ENCODE peak calls at places on chromosomes 6 and 20, in seven cellular contexts. X, S, I, K, N, O and M are unnamed samples.
A peak's percentile ranks its signal among the peaks of the same experiment; 100 is the strongest.

GRCh38 chr20:19944772-19945459 is 72.2 kb upstream of the NAA20 start:
- DNase-seq in X (peak; percentile 67), N (no peak), O (no peak), I (no peak), S (peak; percentile 72), K (no peak), M (no peak)

GRCh38 chr6:114040871-114041270 is 69.9 kb upstream of the HDAC2 start:
- DNase-seq in O (no peak), X (no peak), S (peak; percentile 4), N (no peak), K (no peak), I (no peak), M (no peak)

GRCh38 chr6:53706525-53706924 is 41.0 kb upstream of the KLHL31 start:
- DNase-seq in O (no peak), I (no peak), X (no peak), S (no peak), K (no peak), N (no peak), M (no peak)

GRCh38 chr6:142893088-142893487 is 51.9 kb downstream of the HIVEP2 start:
- DNase-seq in S (peak; percentile 62), K (no peak), N (no peak), I (no peak), O (peak; percentile 16), X (peak; percentile 86), M (no peak)

GRCh38 chr6:167660944-167661343 is 165.8 kb upstream of the AFDN start:
- DNase-seq in S (no peak), X (no peak), I (no peak), K (no peak), N (no peak), O (no peak), M (peak; percentile 65)

GRCh38 chr20:17786221-17786718 is 86.5 kb downstream of the BANF2 start:
- DNase-seq in N (no peak), O (no peak), I (no peak), S (peak; percentile 48), X (peak; percentile 75), K (no peak), M (no peak)

GRCh38 chr20:19371112-19371511 is 158.7 kb downstream of the SLC24A3 start:
- DNase-seq in K (no peak), X (no peak), N (no peak), S (no peak), O (no peak), I (no peak), M (no peak)

GRCh38 chr6:35484921-35485392 is 11.9 kb downstream of the TEAD3 start:
- DNase-seq in O (no peak), I (no peak), X (peak; percentile 50), K (peak; percentile 67), N (peak; percentile 55), S (no peak), M (peak; percentile 62)

GRCh38 chr6:100001915-100002388 is 7.9 kb upstream of the MCHR2 start:
- DNase-seq in I (peak; percentile 31), O (no peak), S (peak; percentile 50), X (peak; percentile 60), N (no peak), K (peak; percentile 41), M (peak; percentile 56)

GRCh38 chr6:142193621-142194020 is 46.6 kb downstream of the VTA1 start:
- DNase-seq in N (no peak), I (no peak), O (no peak), X (no peak), S (no peak), K (no peak), M (no peak)

GRCh38 chr6:159715168-159715567 is 12.1 kb upstream of the WTAP start:
- DNase-seq in N (no peak), O (no peak), S (no peak), I (no peak), X (no peak), K (no peak), M (no peak)

GRCh38 chr6:138034229-138034628 is 73.0 kb downstream of the PERP start:
- DNase-seq in N (no peak), O (no peak), S (no peak), I (no peak), K (no peak), X (no peak), M (no peak)

GRCh38 chr6:52843600-52843999 is 3.0 kb upstream of the GSTA5 start:
- DNase-seq in K (no peak), O (no peak), I (no peak), X (no peak), N (no peak), S (no peak), M (no peak)

GRCh38 chr6:56087421-56087820 is 160.0 kb downstream of the COL21A1 start:
- DNase-seq in I (no peak), N (no peak), K (no peak), X (peak; percentile 28), O (no peak), S (peak; percentile 40), M (no peak)

GRCh38 chr6:80959034-80959433 is 793.4 kb downstream of the TENT5A start:
- DNase-seq in I (no peak), S (no peak), X (no peak), O (no peak), N (no peak), K (no peak), M (no peak)

GRCh38 chr6:117110737-117111136 is 154.6 kb upstream of the VGLL2 start:
- DNase-seq in N (no peak), O (no peak), S (no peak), X (no peak), K (no peak), I (no peak), M (peak; percentile 3)

GRCh38 chr6:155314773-155315515 is 660 bp upstream of the TFB1M start:
- DNase-seq in S (peak; percentile 89), O (peak; percentile 47), I (no peak), N (no peak), K (no peak), X (peak; percentile 79), M (no peak)

GRCh38 chr20:3689978-3690377 is 8.2 kb upstream of the ADAM33 start:
- DNase-seq in K (no peak), X (no peak), N (no peak), I (no peak), S (no peak), O (no peak), M (no peak)

DNA sequence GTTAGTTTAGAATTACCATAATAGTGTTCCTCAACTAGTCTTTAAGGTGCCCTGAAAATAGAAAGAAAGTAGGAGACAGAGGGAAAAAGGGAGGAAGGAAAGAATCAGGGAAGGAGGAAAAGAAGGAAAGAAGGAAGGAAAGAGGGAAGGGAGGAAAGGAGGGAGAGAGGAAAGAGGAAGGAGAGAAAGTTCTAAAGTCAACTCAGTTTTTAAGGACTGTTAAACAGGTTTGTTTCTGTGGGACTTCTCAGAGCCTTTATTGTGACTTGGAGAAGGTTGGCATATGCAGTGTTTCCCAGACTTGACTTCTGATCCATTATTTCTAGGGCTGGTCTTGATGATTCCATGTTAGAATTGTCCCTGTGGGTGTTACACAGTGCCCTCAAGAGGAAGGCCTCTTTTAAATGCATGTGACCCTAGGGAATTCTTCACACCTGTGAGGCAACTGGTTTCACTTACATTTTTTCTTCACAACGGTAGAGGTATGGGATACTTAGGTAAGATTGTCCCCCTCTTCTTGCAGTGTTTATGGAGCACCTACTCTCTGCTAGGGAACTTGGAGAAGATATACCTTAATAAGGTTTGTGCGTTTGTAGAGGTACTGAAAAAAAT is 132.7 kb upstream of the GMDS start:
- DNase-seq in K (no peak), N (no peak), O (no peak), S (no peak), X (no peak), I (no peak), M (peak; percentile 61)
- H3K4ac ChIP-seq in K (no peak overlapping the region), N (no peak overlapping the region), O (no peak overlapping the region), S (no peak overlapping the region), X (no peak overlapping the region), I (no peak overlapping the region), M (no peak overlapping the region)

GRCh38 chr20:15594296-15594695 is 979.0 kb downstream of the KIF16B start:
- DNase-seq in N (no peak), S (no peak), O (peak; percentile 59), K (no peak), X (no peak), I (no peak), M (no peak)

GRCh38 chr20:15593061-15593460 is 980.2 kb downstream of the KIF16B start:
- DNase-seq in S (no peak), O (no peak), I (no peak), K (no peak), X (no peak), N (no peak), M (peak; percentile 90)

GRCh38 chr20:15599961-15600360 is 973.3 kb downstream of the KIF16B start:
- DNase-seq in S (no peak), X (no peak), I (no peak), O (no peak), N (no peak), K (no peak), M (no peak)

GRCh38 chr20:15597306-15597705 is 975.9 kb downstream of the KIF16B start:
- DNase-seq in K (no peak), X (no peak), N (no peak), O (no peak), I (no peak), S (no peak), M (no peak)

GRCh38 chr20:15596220-15596875 is 976.9 kb downstream of the KIF16B start:
- DNase-seq in K (no peak), N (no peak), I (no peak), O (no peak), S (peak; percentile 10), X (no peak), M (no peak)
- H3K4ac ChIP-seq in K (no peak overlapping the region), N (no peak overlapping the region), I (no peak overlapping the region), O (no peak overlapping the region), S (no peak overlapping the region), X (no peak overlapping the region), M (no peak overlapping the region)

DNA sequence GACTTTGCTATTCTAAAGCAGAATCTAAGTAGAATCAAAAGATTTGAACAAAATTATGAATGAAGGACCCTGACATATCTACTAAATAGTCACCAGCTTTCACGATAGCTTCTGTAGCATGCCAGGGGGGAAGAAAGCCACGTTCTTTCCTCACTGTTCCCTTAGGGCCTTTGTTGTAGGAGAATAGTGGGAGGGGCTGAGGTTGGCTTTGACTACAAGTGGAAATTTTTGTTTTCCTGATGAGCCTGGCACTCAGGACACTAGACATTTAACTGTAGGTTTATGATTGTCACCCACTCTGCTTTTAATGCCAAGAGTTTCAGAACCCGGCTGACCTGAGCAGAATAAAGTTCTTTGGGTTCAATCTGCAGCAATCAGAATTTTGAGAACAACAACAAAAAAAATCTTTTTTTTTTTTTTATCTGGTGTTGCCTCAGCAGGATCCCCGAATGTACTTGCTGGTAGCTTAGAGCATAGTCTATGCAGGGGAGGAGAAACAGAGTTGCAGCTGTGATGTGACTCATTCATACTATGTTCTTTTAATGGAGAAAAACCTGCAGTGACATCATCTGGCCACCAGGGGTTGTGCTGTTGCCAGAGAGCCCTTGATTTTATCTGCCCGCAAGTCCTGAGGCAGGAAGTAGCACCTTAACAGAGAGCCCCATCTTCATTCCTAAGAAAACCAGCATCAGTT is 38.5 kb downstream of the TPD52L1 start:
- DNase-seq in X (peak; percentile 88), I (peak; percentile 31), O (peak; percentile 77), N (peak; percentile 67), K (peak; percentile 80), S (peak; percentile 79), M (peak; percentile 95)
- H3K4ac ChIP-seq in X (no peak overlapping the region), I (no peak overlapping the region), O (no peak overlapping the region), N (no peak overlapping the region), K (no peak overlapping the region), S (no peak overlapping the region), M (peak overlapping the region; percentile 27)

DNA sequence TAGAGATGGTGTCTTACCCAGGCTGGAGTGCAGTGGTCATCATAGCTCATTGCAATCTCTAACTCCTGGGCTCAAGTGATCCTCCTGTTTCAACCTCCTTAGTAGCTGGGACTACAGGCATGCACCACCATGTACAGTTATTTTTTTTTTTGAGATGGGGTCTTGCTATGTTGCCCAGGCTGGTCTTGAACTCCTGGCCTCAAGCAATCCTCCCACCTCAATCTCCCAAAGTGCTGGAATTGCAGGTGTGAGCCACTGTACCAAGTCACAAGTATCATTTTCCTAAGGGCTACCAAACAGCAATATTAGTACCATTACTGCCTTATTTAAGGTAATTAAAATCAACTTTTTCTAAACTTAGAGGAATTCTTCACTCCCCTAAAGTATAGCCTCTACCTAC is 49.4 kb downstream of the BACH2 start:
- DNase-seq in I (no peak), S (no peak), O (no peak), X (no peak), K (no peak), N (no peak), M (no peak)
- H3K4ac ChIP-seq in I (no peak overlapping the region), S (no peak overlapping the region), O (no peak overlapping the region), X (no peak overlapping the region), K (no peak overlapping the region), N (no peak overlapping the region), M (no peak overlapping the region)